ENCODE peak calls at places on chromosomes 3 and 15, in four cellular contexts. One of them, this sample, is unnamed.

GRCh38 chr15:73936181-73936580 is 9.9 kb downstream of the LOXL1 start:
- DNase-seq in HL-60: no peak
- DNase-seq in A549: no peak
- DNase-seq in GM23248: no peak
- DNase-seq in this sample: no peak

GRCh38 chr3:121821421-121822199 is 13.2 kb downstream of the IQCB1 start:
- DNase-seq in HL-60: no peak
- DNase-seq in A549: no peak
- DNase-seq in GM23248: no peak
- DNase-seq in this sample: no peak

GRCh38 chr3:46558184-46559029 is 7.7 kb downstream of the LRRC2 start:
- DNase-seq in HL-60: peak
- DNase-seq in A549: peak
- DNase-seq in GM23248: peak
- DNase-seq in this sample: peak

GRCh38 chr3:12553921-12554391 is 2.9 kb upstream of the MKRN2 start:
- DNase-seq in HL-60: no peak
- DNase-seq in A549: no peak
- DNase-seq in GM23248: peak
- DNase-seq in this sample: peak

GRCh38 chr15:38554354-38554753 is 10.3 kb downstream of the RASGRP1 start:
- DNase-seq in HL-60: no peak
- DNase-seq in A549: no peak
- DNase-seq in GM23248: no peak
- DNase-seq in this sample: no peak

GRCh38 chr15:33243869-33244268 is 49.4 kb upstream of the FMN1 start:
- DNase-seq in HL-60: no peak
- DNase-seq in A549: peak
- DNase-seq in GM23248: peak
- DNase-seq in this sample: no peak

GRCh38 chr15:72472907-72473669 is 1.0 kb upstream of the ARIH1 start:
- DNase-seq in HL-60: no peak
- DNase-seq in A549: no peak
- DNase-seq in GM23248: peak
- DNase-seq in this sample: no peak

GRCh38 chr15:40858706-40859105 is 14.9 kb downstream of the SPINT1 start:
- DNase-seq in HL-60: no peak
- DNase-seq in A549: no peak
- DNase-seq in GM23248: no peak
- DNase-seq in this sample: no peak

GRCh38 chr3:119297169-119297568 is 3.0 kb downstream of the ARHGAP31 start:
- DNase-seq in HL-60: no peak
- DNase-seq in A549: no peak
- DNase-seq in GM23248: peak
- DNase-seq in this sample: no peak

GRCh38 chr15:66703540-66703941 is 1.5 kb downstream of the SMAD6 start:
- DNase-seq in HL-60: no peak
- DNase-seq in A549: no peak
- DNase-seq in GM23248: peak
- DNase-seq in this sample: peak

GRCh38 chr3:194279701-194280360 is 71.3 kb downstream of the CPN2 start:
- DNase-seq in HL-60: no peak
- DNase-seq in A549: no peak
- DNase-seq in GM23248: no peak
- DNase-seq in this sample: no peak

GRCh38 chr3:111989061-111989678 is 9.6 kb upstream of the TAGLN3 start:
- DNase-seq in HL-60: no peak
- DNase-seq in A549: peak
- DNase-seq in GM23248: peak
- DNase-seq in this sample: no peak

GRCh38 chr3:125110016-125110875 is 54.4 kb upstream of the HEG1 start:
- DNase-seq in HL-60: peak
- DNase-seq in A549: no peak
- DNase-seq in GM23248: peak
- DNase-seq in this sample: no peak

GRCh38 chr3:72171461-72171860 is 386.5 kb upstream of the PROK2 start:
- DNase-seq in HL-60: no peak
- DNase-seq in A549: no peak
- DNase-seq in GM23248: peak
- DNase-seq in this sample: no peak

GRCh38 chr15:77650285-77650684 is 17.6 kb upstream of the LINGO1 start:
- DNase-seq in HL-60: peak
- DNase-seq in A549: peak
- DNase-seq in GM23248: peak
- DNase-seq in this sample: no peak

GRCh38 chr3:108718454-108718853 is 38.8 kb downstream of the RETNLB start:
- DNase-seq in HL-60: no peak
- DNase-seq in A549: no peak
- DNase-seq in GM23248: no peak
- DNase-seq in this sample: no peak

GRCh38 chr3:108096506-108097325 is 5.9 kb upstream of the CD47 start:
- DNase-seq in HL-60: no peak
- DNase-seq in A549: no peak
- DNase-seq in GM23248: no peak
- DNase-seq in this sample: no peak

GRCh38 chr15:101129851-101130250 is 122.0 kb downstream of the CHSY1 start:
- DNase-seq in HL-60: no peak
- DNase-seq in A549: no peak
- DNase-seq in GM23248: no peak
- DNase-seq in this sample: no peak

GRCh38 chr3:10299679-10300078 is 6.9 kb upstream of the GHRL start:
- DNase-seq in HL-60: no peak
- DNase-seq in A549: no peak
- DNase-seq in GM23248: no peak
- DNase-seq in this sample: no peak

GRCh38 chr15:94306700-94307650 is 75.6 kb downstream of the MCTP2 start:
- DNase-seq in HL-60: no peak
- DNase-seq in A549: no peak
- DNase-seq in GM23248: peak
- DNase-seq in this sample: no peak

GRCh38 chr15:95763426-95763825 is 567.1 kb upstream of the NR2F2 start:
- DNase-seq in HL-60: no peak
- DNase-seq in A549: no peak
- DNase-seq in GM23248: no peak
- DNase-seq in this sample: no peak

GRCh38 chr3:132638721-132639120 is 20.9 kb downstream of the ACAD11 start:
- DNase-seq in HL-60: no peak
- DNase-seq in A549: no peak
- DNase-seq in GM23248: no peak
- DNase-seq in this sample: no peak

GRCh38 chr15:51775967-51776816 is 24.8 kb downstream of the TMOD2 start:
- DNase-seq in HL-60: no peak
- DNase-seq in A549: peak
- DNase-seq in GM23248: peak
- DNase-seq in this sample: no peak

GRCh38 chr3:195260286-195260905 is 10.6 kb downstream of the XXYLT1 start:
- DNase-seq in HL-60: peak
- DNase-seq in A549: no peak
- DNase-seq in GM23248: peak
- DNase-seq in this sample: peak

GRCh38 chr15:85296615-85297402 is 83.6 kb upstream of the AKAP13 start:
- DNase-seq in HL-60: peak
- DNase-seq in A549: peak
- DNase-seq in GM23248: peak
- DNase-seq in this sample: peak

GRCh38 chr3:67461667-67462142 is 192.7 kb downstream of the SUCLG2 start:
- DNase-seq in HL-60: no peak
- DNase-seq in A549: no peak
- DNase-seq in GM23248: peak
- DNase-seq in this sample: no peak

GRCh38 chr3:179323197-179323901 is 518 bp downstream of the ZNF639 start:
- DNase-seq in HL-60: no peak
- DNase-seq in A549: peak
- DNase-seq in GM23248: peak
- DNase-seq in this sample: peak

DNA sequence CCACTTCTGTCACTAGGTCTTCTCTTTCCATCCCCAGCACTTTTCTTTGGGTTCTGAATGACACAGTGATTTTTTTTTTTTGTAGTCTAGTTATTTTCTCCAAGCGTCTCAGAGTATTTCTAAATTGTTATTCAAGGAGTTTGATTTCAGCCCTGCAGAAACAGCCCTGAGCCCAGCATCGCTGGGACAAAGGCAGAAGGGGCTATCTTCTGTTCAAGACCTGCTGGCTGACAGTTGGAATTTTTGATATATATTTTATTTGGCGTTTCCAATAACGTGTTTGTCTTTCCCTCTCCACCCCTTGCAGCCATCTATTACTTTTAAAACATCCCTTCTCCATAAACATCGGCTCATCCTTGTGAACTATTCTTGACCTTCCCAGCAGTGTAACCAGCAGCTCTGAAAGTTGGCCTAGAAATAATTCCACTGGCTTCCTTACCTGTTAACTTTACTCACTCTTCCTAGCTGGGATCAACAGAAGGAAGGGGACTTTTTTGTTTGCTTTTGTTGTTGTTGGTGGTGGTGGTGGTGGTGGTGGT is 5.5 kb upstream of the MEIS2 start:
- DNase-seq in HL-60: no peak
- DNase-seq in A549: no peak
- DNase-seq in GM23248: no peak
- DNase-seq in this sample: no peak
- H3K27ac ChIP-seq in HL-60: no peak
- H3K27ac ChIP-seq in A549: no peak
- H3K27ac ChIP-seq in GM23248: no peak
- H3K27ac ChIP-seq in this sample: no peak

GRCh38 chr15:31366169-31366734 is 39.6 kb downstream of the KLF13 start:
- DNase-seq in HL-60: no peak
- DNase-seq in A549: no peak
- DNase-seq in GM23248: peak
- DNase-seq in this sample: no peak
- H3K27ac ChIP-seq in HL-60: peak
- H3K27ac ChIP-seq in A549: peak
- H3K27ac ChIP-seq in GM23248: peak
- H3K27ac ChIP-seq in this sample: peak

DNA sequence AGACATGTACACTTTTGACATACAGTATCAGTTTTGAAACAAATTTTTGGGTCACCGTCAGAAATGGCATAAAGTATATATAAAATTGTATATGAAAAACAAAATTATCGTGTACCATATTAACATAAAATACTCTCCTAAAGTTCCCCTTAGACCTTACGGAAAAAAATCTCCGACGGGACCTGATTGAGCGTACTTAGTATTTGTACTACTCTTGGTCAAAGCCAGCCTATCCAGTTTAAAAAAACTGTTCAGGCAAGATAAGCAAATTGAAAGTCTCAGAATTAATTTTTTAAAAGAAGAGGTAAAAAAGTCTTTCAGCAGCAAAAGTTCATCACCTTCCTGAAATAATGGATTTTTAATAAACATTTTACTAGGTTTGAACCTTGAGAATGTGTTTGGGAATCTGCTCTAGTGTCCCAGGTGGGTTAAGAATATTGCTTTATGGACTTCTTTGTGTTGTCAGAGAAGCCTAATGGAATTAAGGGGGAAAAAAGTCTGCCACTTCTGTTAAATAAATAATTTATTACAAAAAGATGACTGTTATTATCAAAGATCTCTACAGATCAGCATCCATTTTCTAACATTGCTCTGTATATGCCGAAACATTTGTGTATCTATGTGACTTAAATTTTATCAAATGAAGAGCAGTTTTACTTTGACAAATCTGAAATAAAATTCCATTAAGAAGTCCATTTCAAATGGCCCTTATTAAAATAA is 48.6 kb downstream of the ZBTB20 start:
- DNase-seq in HL-60: no peak
- DNase-seq in A549: no peak
- DNase-seq in GM23248: no peak
- DNase-seq in this sample: no peak
- H3K27ac ChIP-seq in HL-60: no peak
- H3K27ac ChIP-seq in A549: no peak
- H3K27ac ChIP-seq in GM23248: no peak
- H3K27ac ChIP-seq in this sample: peak

GRCh38 chr3:113952921-113953320 is 5.1 kb downstream of the ZDHHC23 start:
- DNase-seq in HL-60: no peak
- DNase-seq in A549: no peak
- DNase-seq in GM23248: peak
- DNase-seq in this sample: no peak

GRCh38 chr3:113946831-113947230 is 982 bp upstream of the ZDHHC23 start:
- DNase-seq in HL-60: no peak
- DNase-seq in A549: no peak
- DNase-seq in GM23248: no peak
- DNase-seq in this sample: no peak

GRCh38 chr3:113948015-113948917 is 453 bp downstream of the ZDHHC23 start:
- DNase-seq in HL-60: no peak
- DNase-seq in A549: peak
- DNase-seq in GM23248: peak
- DNase-seq in this sample: peak

DNA sequence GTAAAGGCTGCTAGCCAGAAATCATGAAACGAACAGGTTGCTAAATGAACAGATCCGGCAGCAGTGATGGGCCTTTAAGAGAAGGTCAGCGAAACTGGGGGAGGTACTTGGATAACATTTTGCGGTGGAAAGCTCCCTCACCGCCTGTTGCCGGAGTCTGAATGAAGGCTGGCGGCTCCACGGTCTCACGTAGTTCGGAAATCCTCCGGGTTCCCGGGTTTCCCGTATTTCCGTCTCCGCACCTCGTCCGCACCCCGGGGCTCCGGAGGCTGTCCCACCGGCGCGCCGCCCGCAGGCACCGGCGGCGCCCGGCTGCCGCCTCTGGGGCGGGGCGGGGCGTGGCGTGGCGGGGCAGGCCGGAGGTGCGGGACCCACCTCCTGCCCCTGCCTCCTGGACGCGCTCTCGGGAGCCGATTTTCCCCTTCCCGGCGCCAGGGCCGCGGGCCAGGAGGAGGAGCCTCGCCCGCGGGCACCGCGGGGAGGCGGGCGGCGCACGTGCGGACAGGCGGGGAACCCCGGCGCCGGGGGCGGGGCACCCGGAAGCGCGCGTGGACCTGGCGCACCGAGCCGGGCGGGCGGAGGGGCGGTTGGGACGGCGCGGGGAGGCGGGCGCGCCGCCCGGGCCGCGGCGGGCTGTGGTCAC is at the start of gene ZDHHC23:
- DNase-seq in HL-60: peak
- DNase-seq in A549: peak
- DNase-seq in GM23248: peak
- DNase-seq in this sample: peak
- H3K27ac ChIP-seq in HL-60: no peak
- H3K27ac ChIP-seq in A549: peak
- H3K27ac ChIP-seq in GM23248: no peak
- H3K27ac ChIP-seq in this sample: peak

GRCh38 chr3:69763976-69764851 is 24.9 kb downstream of the MITF start:
- DNase-seq in HL-60: no peak
- DNase-seq in A549: no peak
- DNase-seq in GM23248: no peak
- DNase-seq in this sample: no peak
- H3K27ac ChIP-seq in HL-60: peak
- H3K27ac ChIP-seq in A549: peak
- H3K27ac ChIP-seq in GM23248: no peak
- H3K27ac ChIP-seq in this sample: peak

This sample was measured in left lung.